ENCODE peak calls at places on chromosomes 12 and 14, in ten cellular contexts. G is neural progenitor cell; O is activated T-cell treated with anti-CD3 and anti-CD28 coated beads, Interleukin-2, amount 50 U/mL, for 72 hours; Q is T-helper 1 cell; M is T-helper 9 cell; V is renal cortical epithelial cell; B is iPS DF 19.7; H is CMK; Y is OCI-M1; A is activated CD8-positive, alpha-beta T cell treated with anti-CD3 and anti-CD28 coated beads, Interleukin-2, amount 10 ng/mL, durations not matched to agents 7 days and 5 days. U is an unnamed sample.

GRCh38 chr14:52650774-52651173 is 44.6 kb downstream of the ERO1A start:
- DNase-seq in G (peak; percentile 8), O (no peak), Q (no peak), M (no peak), V (no peak), B (no peak), H (no peak), Y (no peak), A (no peak), U (no peak)

GRCh38 chr12:47397664-47398281 is 308.1 kb downstream of the RPAP3 start:
- DNase-seq in G (peak; percentile 20), O (peak; percentile 51), Q (peak; percentile 39), M (no peak), V (peak; percentile 70), B (no peak), H (no peak), Y (peak; percentile 88), A (peak; percentile 68), U (peak; percentile 44)

GRCh38 chr14:60753264-60754126 is 18.9 kb downstream of the MNAT1 start:
- DNase-seq in G (no peak), O (peak; percentile 73), Q (peak; percentile 38), M (peak; percentile 24), V (peak; percentile 57), B (no peak), H (no peak), Y (peak; percentile 93), A (peak; percentile 86), U (peak; percentile 57)

GRCh38 chr12:20063116-20063515 is 305.2 kb upstream of the PDE3A start:
- DNase-seq in G (no peak), O (no peak), Q (no peak), M (no peak), V (no peak), B (no peak), H (no peak), Y (no peak), A (no peak), U (no peak)

GRCh38 chr12:45535610-45536180 is 193.8 kb upstream of the ARID2 start:
- DNase-seq in G (no peak), O (no peak), Q (no peak), M (no peak), V (no peak), B (no peak), H (no peak), Y (no peak), A (no peak), U (no peak)

GRCh38 chr14:103628221-103628683 is 759 bp upstream of the KLC1 start:
- DNase-seq in G (peak; percentile 78), O (peak; percentile 43), Q (no peak), M (no peak), V (peak; percentile 78), B (no peak), H (no peak), Y (peak; percentile 70), A (no peak), U (no peak)

GRCh38 chr12:63989301-63989845 is 144.9 kb downstream of the SRGAP1 start:
- DNase-seq in G (no peak), O (no peak), Q (no peak), M (no peak), V (peak; percentile 76), B (no peak), H (no peak), Y (no peak), A (no peak), U (no peak)

GRCh38 chr12:49903700-49904423 is at the start of gene FAIM2:
- DNase-seq in G (peak; percentile 62), O (peak; percentile 58), Q (peak; percentile 16), M (peak; percentile 19), V (no peak), B (no peak), H (no peak), Y (no peak), A (peak; percentile 67), U (peak; percentile 20)

GRCh38 chr12:65662590-65662989 is 161.7 kb upstream of the HMGA2 start:
- DNase-seq in G (no peak), O (no peak), Q (no peak), M (no peak), V (no peak), B (no peak), H (no peak), Y (no peak), A (no peak), U (no peak)

GRCh38 chr12:109920266-109920780 is 20.2 kb downstream of the TCHP start:
- DNase-seq in G (no peak), O (no peak), Q (no peak), M (no peak), V (no peak), B (no peak), H (no peak), Y (no peak), A (no peak), U (no peak)

GRCh38 chr12:3646561-3647241 is 106.2 kb downstream of the CRACR2A start:
- DNase-seq in G (peak; percentile 46), O (no peak), Q (no peak), M (no peak), V (peak; percentile 2), B (no peak), H (no peak), Y (no peak), A (no peak), U (no peak)

GRCh38 chr14:89025581-89026236 is 201.3 kb downstream of the TTC8 start:
- DNase-seq in G (no peak), O (no peak), Q (no peak), M (no peak), V (no peak), B (no peak), H (no peak), Y (no peak), A (no peak), U (no peak)

GRCh38 chr14:92886337-92886736 is 36.6 kb upstream of the CHGA start:
- DNase-seq in G (no peak), O (no peak), Q (no peak), M (no peak), V (no peak), B (no peak), H (no peak), Y (no peak), A (no peak), U (no peak)

GRCh38 chr12:96471368-96472040 is 17.9 kb upstream of the CFAP54 start:
- DNase-seq in G (no peak), O (no peak), Q (no peak), M (no peak), V (peak; percentile 86), B (no peak), H (no peak), Y (no peak), A (no peak), U (no peak)

GRCh38 chr12:3366451-3367155 is 124.4 kb upstream of the PRMT8 start:
- DNase-seq in G (no peak), O (no peak), Q (no peak), M (no peak), V (peak; percentile 3), B (no peak), H (no peak), Y (no peak), A (no peak), U (no peak)

GRCh38 chr12:98456583-98457573 is 58.5 kb upstream of the TMPO start:
- DNase-seq in G (peak; percentile 78), O (peak; percentile 70), Q (no peak), M (no peak), V (peak; percentile 39), B (no peak), H (no peak), Y (no peak), A (peak; percentile 22), U (no peak)

U was measured in effector memory CD8-positive, alpha-beta T cell.